ENCODE peak calls at places on chromosomes 6 and 20, in seven cellular contexts. S is hepatocyte, D is MM.1S, O is GM23248, J is GM23338, A is SK-N-SH, X is Karpas-422. Y is an unnamed sample. For H3K9me2, the result is how much of the 10 kb centered on the place peaks cover.

GRCh38 chr6:107699191-107700015 is 124.7 kb downstream of the SCML4 start:
- DNase-seq in X (no peak), A (no peak), J (no peak), D (no peak), S (no peak), O (peak), Y (no peak)

GRCh38 chr6:142400495-142400894 is 98.7 kb downstream of the ADGRG6 start:
- DNase-seq in A (no peak), O (no peak), X (no peak), D (no peak), S (peak), J (peak), Y (no peak)

GRCh38 chr6:150967910-150968309 is 102.4 kb downstream of the MTHFD1L start:
- DNase-seq in S (no peak), A (no peak), J (no peak), O (no peak), X (no peak), D (no peak), Y (no peak)

GRCh38 chr6:6686748-6687601 is 98.5 kb downstream of the LY86 start:
- DNase-seq in J (peak), O (peak), D (peak), A (peak), X (peak), S (peak), Y (peak)

GRCh38 chr6:138485005-138485545 is 14.2 kb downstream of the NHSL1 start:
- DNase-seq in S (no peak), D (no peak), X (no peak), O (peak), J (peak), A (no peak), Y (no peak)

GRCh38 chr20:21090738-21091120 is 15.4 kb downstream of the LINC00237 start:
- DNase-seq in A (no peak), D (no peak), S (no peak), X (no peak), O (no peak), J (no peak), Y (peak)

GRCh38 chr6:16136086-16136485 is 7.2 kb downstream of the MYLIP start:
- DNase-seq in X (no peak), S (no peak), O (no peak), J (no peak), A (no peak), D (no peak), Y (no peak)

GRCh38 chr6:170048615-170049256 is 242.1 kb downstream of the DLL1 start:
- DNase-seq in O (peak), X (no peak), S (no peak), J (no peak), A (no peak), D (no peak), Y (no peak)

GRCh38 chr20:51404297-51405060 is 138.0 kb downstream of the NFATC2 start:
- DNase-seq in D (peak), A (no peak), O (no peak), S (no peak), X (no peak), J (no peak), Y (peak)

GRCh38 chr6:170433163-170434095 is 119.7 kb downstream of the PSMB1 start:
- DNase-seq in X (no peak), S (peak), D (no peak), J (no peak), A (no peak), O (no peak), Y (no peak)

GRCh38 chr6:138571174-138571573 is 71.9 kb upstream of the NHSL1 start:
- DNase-seq in O (no peak), D (no peak), J (no peak), S (peak), X (no peak), A (no peak), Y (no peak)

GRCh38 chr20:7959484-7959883 is 19.2 kb upstream of the HAO1 start:
- DNase-seq in X (no peak), S (no peak), A (no peak), O (no peak), J (no peak), D (no peak), Y (no peak)

GRCh38 chr6:13830803-13831202 is 16.4 kb upstream of the MCUR1 start:
- DNase-seq in D (no peak), X (no peak), A (no peak), O (peak), S (no peak), J (no peak), Y (peak)

GRCh38 chr20:47815866-47816265 is 30.6 kb upstream of the SULF2 start:
- DNase-seq in X (no peak), O (no peak), D (no peak), A (no peak), J (no peak), S (no peak), Y (no peak)

GRCh38 chr20:37294262-37294981 is 5.0 kb downstream of the MANBAL start:
- DNase-seq in J (no peak), S (no peak), D (no peak), X (no peak), A (no peak), O (peak), Y (no peak)

GRCh38 chr6:27495386-27496135 is 22.7 kb upstream of the ZNF184 start:
- DNase-seq in O (peak), D (no peak), A (peak), J (peak), X (no peak), S (peak), Y (no peak)

GRCh38 chr6:23537828-23538227 is 588.2 kb upstream of the NRSN1 start:
- DNase-seq in O (no peak), A (no peak), J (no peak), X (no peak), D (no peak), S (no peak), Y (no peak)

GRCh38 chr6:68716605-68717004 is 81.5 kb downstream of the ADGRB3 start:
- DNase-seq in D (no peak), A (no peak), X (no peak), S (no peak), J (no peak), O (no peak), Y (no peak)

GRCh38 chr6:110491644-110492317 is 15.4 kb upstream of the SLC22A16 start:
- DNase-seq in J (peak), O (peak), X (no peak), A (no peak), S (no peak), D (peak), Y (no peak)

GRCh38 chr6:148951662-148952061 is 204.8 kb downstream of the UST start:
- DNase-seq in S (no peak), D (no peak), A (no peak), X (no peak), J (no peak), O (no peak), Y (no peak)

GRCh38 chr20:54168961-54169862 is 4.6 kb downstream of the CYP24A1 start:
- DNase-seq in A (no peak), X (no peak), O (no peak), D (no peak), S (no peak), J (no peak), Y (no peak)

GRCh38 chr6:50966532-50966931 is 147.9 kb downstream of the TFAP2B start:
- DNase-seq in S (no peak), A (no peak), D (peak), X (no peak), J (no peak), O (no peak), Y (peak)

GRCh38 chr20:46423882-46424482 is 17.6 kb upstream of the ELMO2 start:
- DNase-seq in X (no peak), D (no peak), J (no peak), S (no peak), O (peak), A (no peak), Y (no peak)
- H2AFZ ChIP-seq in X (no peak), D (no peak), J (no peak), S (no peak), O (no peak), A (no peak), Y (no peak)

DNA sequence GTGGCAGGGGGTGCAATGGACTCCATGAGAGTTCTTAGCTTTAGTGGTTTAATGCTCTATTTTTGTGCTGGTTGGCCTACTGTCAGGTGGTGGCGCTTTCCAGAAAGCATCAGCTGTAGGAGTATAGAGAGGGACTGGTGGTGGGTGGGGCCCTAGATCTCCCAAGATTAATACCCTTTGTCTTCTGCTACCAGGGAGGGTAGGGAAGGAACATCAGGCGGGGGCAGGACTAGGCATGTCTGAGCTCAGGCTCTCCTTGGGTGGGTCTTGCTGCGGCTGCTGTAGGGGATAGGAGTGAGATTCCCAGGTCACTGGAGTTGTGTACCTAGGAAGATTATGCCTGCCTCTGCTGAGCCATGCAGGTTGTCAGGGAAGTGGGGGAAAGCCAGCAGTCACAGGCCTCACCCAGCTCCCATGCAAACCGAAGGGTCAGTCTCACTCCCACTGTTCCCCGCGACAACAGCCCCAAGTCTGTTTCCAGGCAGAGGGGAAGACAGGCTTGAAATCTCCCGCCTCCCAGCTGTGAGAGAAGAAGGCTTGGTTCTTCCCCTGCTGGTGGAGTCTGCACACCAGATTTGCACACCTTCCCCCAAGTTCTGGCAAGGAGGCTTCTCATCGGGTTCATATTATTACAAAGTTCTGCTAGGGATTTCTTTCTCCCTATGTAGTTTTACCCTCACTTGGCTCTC is 46.7 kb upstream of the PKIB start:
- DNase-seq in S (no peak), A (no peak), O (no peak), X (no peak), J (peak), D (no peak), Y (no peak)
- H3K4me2 ChIP-seq in S (no peak), A (no peak), O (no peak), X (no peak), J (peak), D (no peak), Y (no peak)

GRCh38 chr6:4472222-4472621 is 304.0 kb upstream of the CDYL start:
- DNase-seq in J (no peak), A (no peak), S (no peak), D (no peak), O (no peak), X (no peak), Y (no peak)
- H3K9me2 ChIP-seq in J (under half), A (under half), S (under half), D (under half), O (under half), X (under half), Y (under half)

GRCh38 chr6:160085713-160086505 is 35.7 kb upstream of the SLC22A1 start:
- DNase-seq in A (no peak), O (no peak), S (no peak), D (no peak), J (no peak), X (no peak), Y (no peak)
- H2AFZ ChIP-seq in A (no peak), O (no peak), S (no peak), D (no peak), J (no peak), X (no peak), Y (no peak)

GRCh38 chr20:19616620-19617019 is 141.4 kb upstream of the RIN2 start:
- DNase-seq in S (no peak), O (no peak), X (no peak), J (no peak), A (no peak), D (no peak), Y (no peak)

GRCh38 chr20:19619904-19620430 is 138.1 kb upstream of the RIN2 start:
- DNase-seq in J (no peak), O (no peak), A (no peak), D (no peak), X (no peak), S (no peak), Y (no peak)

GRCh38 chr20:19618711-19619110 is 139.3 kb upstream of the RIN2 start:
- DNase-seq in D (no peak), O (no peak), J (no peak), A (no peak), X (no peak), S (no peak), Y (no peak)

GRCh38 chr20:19615629-19616028 is 142.4 kb upstream of the RIN2 start:
- DNase-seq in J (no peak), D (no peak), S (no peak), A (no peak), X (no peak), O (no peak), Y (no peak)

GRCh38 chr20:19617256-19617655 is 140.8 kb upstream of the RIN2 start:
- DNase-seq in A (no peak), X (no peak), D (no peak), J (no peak), S (no peak), O (no peak), Y (no peak)
- H3K4me2 ChIP-seq in A (no peak), X (no peak), D (no peak), J (no peak), S (no peak), O (no peak), Y (no peak)

GRCh38 chr20:24731312-24731711 is 217.8 kb upstream of the CST7 start:
- DNase-seq in X (no peak), O (no peak), S (no peak), J (no peak), D (no peak), A (no peak), Y (no peak)

GRCh38 chr20:24732076-24732475 is 217.0 kb upstream of the CST7 start:
- DNase-seq in X (no peak), O (no peak), S (no peak), A (no peak), D (no peak), J (no peak), Y (no peak)

GRCh38 chr20:24730750-24731149 is 218.3 kb upstream of the CST7 start:
- DNase-seq in X (no peak), S (no peak), O (no peak), A (no peak), J (no peak), D (no peak), Y (no peak)

GRCh38 chr20:24727795-24728194 is 221.3 kb upstream of the CST7 start:
- DNase-seq in X (no peak), A (no peak), J (no peak), D (no peak), O (no peak), S (no peak), Y (no peak)

DNA sequence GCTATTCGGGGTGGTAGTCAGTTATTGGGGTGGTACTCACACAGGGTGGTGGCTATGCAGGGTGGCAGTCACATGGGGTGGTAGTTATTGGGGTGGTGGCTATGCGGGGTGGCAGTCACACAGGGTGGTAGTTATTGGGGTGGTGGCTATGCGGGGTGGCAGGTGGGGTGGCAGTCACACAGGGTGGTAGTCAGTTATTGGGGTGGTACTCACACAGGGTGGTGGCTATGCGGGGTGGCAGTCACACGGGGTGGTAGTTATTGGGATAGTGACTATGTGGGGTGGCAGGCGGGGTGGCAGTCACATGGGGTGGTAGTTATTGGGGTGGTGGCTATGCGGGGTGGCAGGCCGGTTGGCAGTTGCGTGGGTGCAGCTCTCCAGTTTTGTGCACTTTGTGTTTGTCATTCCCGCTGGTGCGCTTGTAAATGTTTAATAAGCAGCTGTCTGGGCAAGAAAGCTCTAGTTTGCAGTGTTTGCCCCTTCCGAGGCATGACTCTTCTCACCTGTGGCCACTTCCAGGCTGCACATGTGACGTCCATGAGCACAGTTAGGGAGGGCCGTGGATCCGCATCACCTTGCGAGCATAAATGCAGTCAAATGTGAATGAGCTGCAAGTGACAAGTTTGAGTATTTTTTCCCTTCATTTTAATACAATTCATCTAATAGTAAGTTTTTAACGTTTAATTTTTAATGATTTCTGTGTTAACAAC is 219.0 kb upstream of the CST7 start:
- DNase-seq in O (no peak), S (no peak), D (no peak), A (no peak), J (no peak), X (no peak), Y (no peak)
- H3K9me2 ChIP-seq in O (under half), S (under half), D (under half), A (under half), J (under half), X (under half), Y (under half)

DNA sequence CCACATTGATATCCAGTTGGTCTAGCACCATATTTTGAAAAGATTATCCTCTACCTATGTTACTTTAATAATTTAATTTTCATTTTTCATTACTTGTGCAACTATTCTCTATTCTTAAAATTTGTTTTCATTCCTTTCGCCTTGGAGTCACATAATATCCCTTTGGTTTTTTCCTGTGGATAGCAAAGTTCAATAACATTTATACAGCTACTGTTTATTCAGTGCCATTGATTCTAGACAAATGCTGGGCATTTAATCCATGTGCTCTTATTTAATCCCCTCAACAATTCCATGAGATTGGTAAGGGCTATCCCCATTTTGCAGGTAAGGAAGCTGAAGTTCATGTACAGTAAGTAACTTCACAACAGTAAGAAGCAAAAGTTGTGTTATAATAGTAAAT is 32.6 kb downstream of the PSMF1 start:
- DNase-seq in D (no peak), X (no peak), J (no peak), O (no peak), A (no peak), S (no peak), Y (no peak)
- H2AFZ ChIP-seq in D (no peak), X (no peak), J (no peak), O (no peak), A (no peak), S (no peak), Y (no peak)

DNA sequence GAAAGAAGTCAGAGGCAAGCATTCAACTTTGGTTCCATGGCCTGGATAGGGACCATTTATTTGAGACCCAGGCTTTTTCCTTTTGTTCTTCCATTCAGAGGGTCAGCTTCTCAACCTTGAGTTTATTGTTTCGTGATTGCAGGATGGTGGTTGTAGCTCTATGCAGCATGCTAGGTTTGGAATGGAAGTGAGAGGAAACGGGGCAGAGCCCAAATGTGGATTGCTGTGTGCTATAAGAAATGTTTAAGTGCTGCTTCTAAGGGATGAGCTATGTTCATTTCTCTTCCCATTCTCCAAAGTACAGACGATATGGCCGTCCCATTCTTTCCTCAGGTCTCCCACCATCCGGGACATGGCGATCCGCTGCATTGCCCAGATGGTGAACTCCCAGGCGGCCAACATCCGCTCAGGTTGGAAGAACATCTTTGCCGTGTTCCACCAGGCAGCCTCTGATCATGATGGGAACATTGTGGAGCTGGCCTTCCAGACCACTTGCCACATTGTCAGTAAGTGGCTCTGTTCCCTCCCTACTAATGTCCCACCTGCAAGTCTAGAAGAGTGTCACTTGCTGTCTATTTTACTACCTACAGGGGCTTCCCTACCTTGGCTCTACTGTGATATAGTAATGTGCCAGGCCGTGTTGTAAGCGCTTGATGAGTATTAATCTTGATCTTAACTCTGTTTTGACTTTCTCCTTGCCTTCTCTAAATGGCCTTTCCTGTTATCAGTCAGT is 36.0 kb upstream of the CSE1L start:
- DNase-seq in D (no peak), J (no peak), S (no peak), O (no peak), X (no peak), A (no peak), Y (no peak)
- H3K4me2 ChIP-seq in D (no peak), J (no peak), S (no peak), O (no peak), X (no peak), A (no peak), Y (no peak)